ENCODE peak calls at places on chromosomes 4 and X, in ten cellular contexts. C is WERI-Rb-1, Z is HCT116, Y is RWPE2, F is transverse colon, V is fibroblast of lung, I is endodermal cell, B is Panc1, O is H7, E is tibial nerve. K is an unnamed sample. For H3K36me3, the result is how much of the 10 kb centered on the place peaks cover.

GRCh38 chrX:96432647-96433046 is 252.0 kb upstream of the DIAPH2 start:
- DNase-seq in F (no peak), C (no peak), Z (no peak), E (no peak), V (peak), B (no peak), I (no peak), Y (no peak), O (no peak), K (no peak)

GRCh38 chr4:102420563-102421221 is 75.4 kb upstream of the SLC39A8 start:
- DNase-seq in E (no peak), O (no peak), C (no peak), Z (no peak), V (no peak), Y (no peak), F (no peak), I (no peak), B (no peak), K (no peak)

GRCh38 chr4:71338846-71339593 is at the start of gene SLC4A4:
- DNase-seq in I (no peak), Y (no peak), E (no peak), Z (no peak), B (no peak), F (no peak), O (no peak), V (peak), C (no peak), K (no peak)

GRCh38 chr4:1445716-1446445 is 39.6 kb upstream of the NKX1-1 start:
- DNase-seq in O (peak), F (no peak), B (no peak), Z (no peak), I (no peak), C (no peak), V (no peak), Y (no peak), E (no peak), K (no peak)

GRCh38 chr4:93827272-93827947 is 1.1 kb upstream of the ATOH1 start:
- DNase-seq in Y (no peak), F (peak), O (peak), B (no peak), Z (no peak), E (no peak), I (peak), V (no peak), C (peak), K (no peak)

GRCh38 chr4:138976526-138976925 is 39.1 kb upstream of the NOCT start:
- DNase-seq in E (no peak), I (no peak), C (no peak), O (no peak), F (no peak), Y (no peak), B (no peak), Z (no peak), V (no peak), K (no peak)

GRCh38 chr4:113328514-113328913 is 279.1 kb downstream of the ANK2 start:
- DNase-seq in F (no peak), O (peak), I (peak), Z (no peak), V (no peak), C (peak), E (no peak), B (no peak), Y (no peak), K (peak)

GRCh38 chr4:158769175-158769831 is 477 bp downstream of the FNIP2 start:
- DNase-seq in Y (peak), F (peak), O (no peak), E (no peak), I (peak), B (no peak), V (peak), Z (no peak), C (peak), K (peak)

GRCh38 chrX:2679534-2680485 is 11.3 kb upstream of the CD99 start:
- DNase-seq in O (no peak), V (peak), E (no peak), Z (no peak), B (no peak), C (no peak), Y (no peak), I (no peak), F (no peak), K (peak)

GRCh38 chr4:8191136-8191747 is 7.8 kb upstream of the SH3TC1 start:
- DNase-seq in V (peak), F (peak), Z (peak), E (peak), C (no peak), O (no peak), Y (peak), I (no peak), B (no peak), K (no peak)

GRCh38 chr4:65865489-65865888 is 195.2 kb upstream of the EPHA5 start:
- DNase-seq in E (no peak), C (no peak), Z (no peak), O (peak), I (no peak), Y (no peak), F (no peak), V (peak), B (no peak), K (peak)

GRCh38 chr4:30714408-30715031 is 5.6 kb upstream of the PCDH7 start:
- DNase-seq in V (peak), Y (no peak), B (no peak), I (peak), O (peak), F (peak), Z (peak), C (peak), E (no peak), K (peak)

GRCh38 chr4:168306476-168306875 is 12.1 kb downstream of the DDX60 start:
- DNase-seq in C (no peak), V (no peak), O (no peak), Y (no peak), Z (no peak), F (no peak), B (no peak), I (no peak), E (no peak), K (no peak)
- H3K36me3 ChIP-seq in C (under half), V (under half), O (under half), Y (under half), Z (under half), F (under half), B (under half), I (under half), E (under half), K (under half)

GRCh38 chr4:2700031-2700430 is 56.1 kb downstream of the TNIP2 start:
- DNase-seq in Y (no peak), I (no peak), E (no peak), C (no peak), V (no peak), F (no peak), B (no peak), Z (no peak), O (no peak), K (no peak)
- H3K36me3 ChIP-seq in Y (half or more), I (half or more), E (under half), C (half or more), V (under half), F (half or more), B (under half), Z (under half), O (under half), K (under half)

GRCh38 chr4:5664778-5665177 is 43.6 kb downstream of the EVC2 start:
- DNase-seq in B (no peak), E (no peak), C (no peak), I (no peak), Z (no peak), V (no peak), Y (no peak), O (no peak), F (no peak), K (no peak)
- H3K36me3 ChIP-seq in B (under half), E (under half), C (under half), I (under half), Z (under half), V (under half), Y (under half), O (under half), F (under half), K (under half)

GRCh38 chrX:47218280-47218919 is at the start of gene CDK16:
- DNase-seq in F (peak), V (peak), O (peak), B (no peak), Y (no peak), C (peak), I (peak), E (peak), Z (peak), K (peak)

GRCh38 chrX:47217121-47217851 is 1.2 kb upstream of the CDK16 start:
- DNase-seq in Y (no peak), C (no peak), E (no peak), I (no peak), O (no peak), B (no peak), F (no peak), V (peak), Z (no peak), K (peak)

GRCh38 chrX:47216393-47216925 is 2.0 kb upstream of the CDK16 start:
- DNase-seq in V (peak), C (peak), Z (no peak), E (no peak), I (no peak), Y (no peak), B (no peak), F (no peak), O (no peak), K (no peak)

GRCh38 chrX:47218920-47219815 is 687 bp downstream of the CDK16 start:
- DNase-seq in V (no peak), O (peak), F (peak), Z (no peak), C (peak), B (no peak), I (peak), E (no peak), Y (no peak), K (peak)

GRCh38 chrX:47217852-47218279 is 615 bp upstream of the CDK16 start:
- DNase-seq in V (peak), B (peak), Z (peak), O (peak), C (peak), E (peak), I (peak), F (peak), Y (peak), K (peak)
- H3K36me3 ChIP-seq in V (under half), B (under half), Z (under half), O (under half), C (half or more), E (under half), I (under half), F (under half), Y (under half), K (under half)

K was measured in hepatocyte.